ENCODE peak calls at places on chromosomes 16 and 17, in six cellular contexts. One of them, this sample, is unnamed.

GRCh38 chr17:42502926-42503325 is 33.1 kb upstream of the NAGLU start:
- DNase-seq in T-helper 2 cell treated with Interferon-gamma antibody and Interleukin-4, amounts not matched to agents 5 μg/mL and 100 μg/mL, for 36 hours: no peak
- DNase-seq in PC-3: no peak
- DNase-seq in fibroblast of lung: no peak
- DNase-seq in T-cell: no peak
- DNase-seq in GM10248: no peak
- DNase-seq in this sample: no peak

GRCh38 chr17:80618304-80618703 is 73.7 kb downstream of the RPTOR start:
- DNase-seq in T-helper 2 cell treated with Interferon-gamma antibody and Interleukin-4, amounts not matched to agents 5 μg/mL and 100 μg/mL, for 36 hours: no peak
- DNase-seq in PC-3: no peak
- DNase-seq in fibroblast of lung: no peak
- DNase-seq in T-cell: no peak
- DNase-seq in GM10248: no peak
- DNase-seq in this sample: no peak

GRCh38 chr17:42682400-42683384 is at the start of gene CNTNAP1:
- DNase-seq in T-helper 2 cell treated with Interferon-gamma antibody and Interleukin-4, amounts not matched to agents 5 μg/mL and 100 μg/mL, for 36 hours: no peak
- DNase-seq in PC-3: peak; percentile 47
- DNase-seq in fibroblast of lung: peak; percentile 69
- DNase-seq in T-cell: no peak
- DNase-seq in GM10248: peak; percentile 76
- DNase-seq in this sample: no peak

GRCh38 chr17:78839762-78840529 is 668 bp downstream of the USP36 start:
- DNase-seq in T-helper 2 cell treated with Interferon-gamma antibody and Interleukin-4, amounts not matched to agents 5 μg/mL and 100 μg/mL, for 36 hours: peak; percentile 63
- DNase-seq in PC-3: peak; percentile 43
- DNase-seq in fibroblast of lung: peak; percentile 81
- DNase-seq in T-cell: peak; percentile 19
- DNase-seq in GM10248: peak; percentile 49
- DNase-seq in this sample: no peak

GRCh38 chr17:66533572-66533971 is 231.2 kb downstream of the PRKCA start:
- DNase-seq in T-helper 2 cell treated with Interferon-gamma antibody and Interleukin-4, amounts not matched to agents 5 μg/mL and 100 μg/mL, for 36 hours: no peak
- DNase-seq in PC-3: no peak
- DNase-seq in fibroblast of lung: peak; percentile 76
- DNase-seq in T-cell: no peak
- DNase-seq in GM10248: no peak
- DNase-seq in this sample: no peak

GRCh38 chr17:39605492-39606433 is 2.0 kb downstream of the NEUROD2 start:
- DNase-seq in T-helper 2 cell treated with Interferon-gamma antibody and Interleukin-4, amounts not matched to agents 5 μg/mL and 100 μg/mL, for 36 hours: no peak
- DNase-seq in PC-3: no peak
- DNase-seq in fibroblast of lung: peak; percentile 9
- DNase-seq in T-cell: no peak
- DNase-seq in GM10248: no peak
- DNase-seq in this sample: no peak

GRCh38 chr16:79672524-79672923 is 72.0 kb upstream of the MAF start:
- DNase-seq in T-helper 2 cell treated with Interferon-gamma antibody and Interleukin-4, amounts not matched to agents 5 μg/mL and 100 μg/mL, for 36 hours: no peak
- DNase-seq in PC-3: no peak
- DNase-seq in fibroblast of lung: no peak
- DNase-seq in T-cell: no peak
- DNase-seq in GM10248: no peak
- DNase-seq in this sample: no peak

GRCh38 chr17:28547623-28548416 is 4.6 kb downstream of the UNC119 start:
- DNase-seq in T-helper 2 cell treated with Interferon-gamma antibody and Interleukin-4, amounts not matched to agents 5 μg/mL and 100 μg/mL, for 36 hours: peak; percentile 69
- DNase-seq in PC-3: peak; percentile 81
- DNase-seq in fibroblast of lung: peak; percentile 69
- DNase-seq in T-cell: peak; percentile 22
- DNase-seq in GM10248: peak; percentile 84
- DNase-seq in this sample: peak; percentile 41

GRCh38 chr16:56341656-56342397 is 83.5 kb downstream of the AMFR start:
- DNase-seq in T-helper 2 cell treated with Interferon-gamma antibody and Interleukin-4, amounts not matched to agents 5 μg/mL and 100 μg/mL, for 36 hours: no peak
- DNase-seq in PC-3: no peak
- DNase-seq in fibroblast of lung: no peak
- DNase-seq in T-cell: no peak
- DNase-seq in GM10248: no peak
- DNase-seq in this sample: no peak

GRCh38 chr16:82735176-82735575 is 108.4 kb downstream of the CDH13 start:
- DNase-seq in T-helper 2 cell treated with Interferon-gamma antibody and Interleukin-4, amounts not matched to agents 5 μg/mL and 100 μg/mL, for 36 hours: no peak
- DNase-seq in PC-3: no peak
- DNase-seq in fibroblast of lung: no peak
- DNase-seq in T-cell: no peak
- DNase-seq in GM10248: no peak
- DNase-seq in this sample: no peak

GRCh38 chr17:76579281-76579680 is 6.4 kb downstream of the ST6GALNAC2 start:
- DNase-seq in T-helper 2 cell treated with Interferon-gamma antibody and Interleukin-4, amounts not matched to agents 5 μg/mL and 100 μg/mL, for 36 hours: no peak
- DNase-seq in PC-3: no peak
- DNase-seq in fibroblast of lung: no peak
- DNase-seq in T-cell: no peak
- DNase-seq in GM10248: no peak
- DNase-seq in this sample: no peak

GRCh38 chr16:85761866-85762265 is 11.0 kb upstream of the C16orf74 start:
- DNase-seq in T-helper 2 cell treated with Interferon-gamma antibody and Interleukin-4, amounts not matched to agents 5 μg/mL and 100 μg/mL, for 36 hours: no peak
- DNase-seq in PC-3: no peak
- DNase-seq in fibroblast of lung: no peak
- DNase-seq in T-cell: no peak
- DNase-seq in GM10248: no peak
- DNase-seq in this sample: no peak

GRCh38 chr16:7209598-7209997 is 123.0 kb upstream of the RBFOX1 start:
- DNase-seq in T-helper 2 cell treated with Interferon-gamma antibody and Interleukin-4, amounts not matched to agents 5 μg/mL and 100 μg/mL, for 36 hours: no peak
- DNase-seq in PC-3: no peak
- DNase-seq in fibroblast of lung: no peak
- DNase-seq in T-cell: no peak
- DNase-seq in GM10248: no peak
- DNase-seq in this sample: no peak

GRCh38 chr16:28186752-28187151 is 25.0 kb downstream of the XPO6 start:
- DNase-seq in T-helper 2 cell treated with Interferon-gamma antibody and Interleukin-4, amounts not matched to agents 5 μg/mL and 100 μg/mL, for 36 hours: no peak
- DNase-seq in PC-3: no peak
- DNase-seq in fibroblast of lung: peak; percentile 18
- DNase-seq in T-cell: no peak
- DNase-seq in GM10248: no peak
- DNase-seq in this sample: no peak

GRCh38 chr16:89330177-89330856 is 112.8 kb downstream of the ZNF778 start:
- DNase-seq in T-helper 2 cell treated with Interferon-gamma antibody and Interleukin-4, amounts not matched to agents 5 μg/mL and 100 μg/mL, for 36 hours: no peak
- DNase-seq in PC-3: peak; percentile 94
- DNase-seq in fibroblast of lung: no peak
- DNase-seq in T-cell: peak; percentile 44
- DNase-seq in GM10248: no peak
- DNase-seq in this sample: no peak

GRCh38 chr17:68821860-68822693 is 133.1 kb downstream of the ABCA8 start:
- DNase-seq in T-helper 2 cell treated with Interferon-gamma antibody and Interleukin-4, amounts not matched to agents 5 μg/mL and 100 μg/mL, for 36 hours: no peak
- DNase-seq in PC-3: peak; percentile 97
- DNase-seq in fibroblast of lung: peak; percentile 82
- DNase-seq in T-cell: no peak
- DNase-seq in GM10248: no peak
- DNase-seq in this sample: no peak

GRCh38 chr17:933168-934083 is 46.1 kb downstream of the NXN start:
- DNase-seq in T-helper 2 cell treated with Interferon-gamma antibody and Interleukin-4, amounts not matched to agents 5 μg/mL and 100 μg/mL, for 36 hours: no peak
- DNase-seq in PC-3: peak; percentile 73
- DNase-seq in fibroblast of lung: peak; percentile 92
- DNase-seq in T-cell: no peak
- DNase-seq in GM10248: no peak
- DNase-seq in this sample: no peak